ENCODE peak calls at places on chromosomes 7 and 10, in ten cellular contexts. P is GM23248; K is RWPE1; N is SW 1271; R is iPS-NIHi11; F is ELR; I is RPMI7951; D is germinal center; M is Calu3; L is activated CD4-positive, alpha-beta T cell treated with anti-CD3 and anti-CD28 coated beads, Interleukin-2, amount 50 U/mL, for 48 hours. S is an unnamed sample.

GRCh38 chr10:7797582-7797981 is 9.6 kb downstream of the ATP5F1C start:
- DNase-seq in P (peak), K (peak), N (peak), R (no peak), F (peak), I (peak), D (no peak), M (peak), L (peak), S (peak)

GRCh38 chr10:44864042-44864436 is 47.1 kb upstream of the TMEM72 start:
- DNase-seq in P (peak), K (no peak), N (no peak), R (peak), F (no peak), I (no peak), D (no peak), M (peak), L (peak), S (no peak)

GRCh38 chr10:102654566-102654965 is 10.3 kb downstream of the TRIM8 start:
- DNase-seq in P (no peak), K (no peak), N (no peak), R (no peak), F (no peak), I (no peak), D (no peak), M (no peak), L (no peak), S (no peak)

GRCh38 chr7:158567153-158567603 is 20.4 kb downstream of the PTPRN2 start:
- DNase-seq in P (no peak), K (no peak), N (no peak), R (no peak), F (no peak), I (no peak), D (no peak), M (no peak), L (no peak), S (no peak)

GRCh38 chr10:21528452-21529235 is 3.2 kb upstream of the SKIDA1 start:
- DNase-seq in P (no peak), K (no peak), N (no peak), R (no peak), F (no peak), I (peak), D (no peak), M (no peak), L (no peak), S (peak)

GRCh38 chr10:16986406-16987128 is 143.0 kb downstream of the CUBN start:
- DNase-seq in P (peak), K (peak), N (no peak), R (no peak), F (peak), I (peak), D (no peak), M (no peak), L (no peak), S (peak)

GRCh38 chr10:110629680-110630191 is 14.4 kb upstream of the RBM20 start:
- DNase-seq in P (peak), K (peak), N (no peak), R (no peak), F (peak), I (no peak), D (no peak), M (peak), L (no peak), S (no peak)

GRCh38 chr10:6924166-6924565 is 344.1 kb upstream of the PRKCQ start:
- DNase-seq in P (peak), K (peak), N (no peak), R (no peak), F (peak), I (peak), D (no peak), M (peak), L (no peak), S (no peak)

GRCh38 chr7:86926732-86927131 is 132.7 kb downstream of the ELAPOR2 start:
- DNase-seq in P (peak), K (peak), N (no peak), R (peak), F (peak), I (peak), D (peak), M (peak), L (peak), S (peak)